ENCODE peak calls at places on chromosomes 5 and 9, in seven cellular contexts. U is PC-3, W is AG09309, Q is GM12865, C is bronchial epithelial cell, B is cardiac muscle cell, A is spleen. R is an unnamed sample.

GRCh38 chr5:181248277-181248676 is 4.6 kb upstream of the RACK1 start:
- DNase-seq in W (no peak), C (no peak), A (no peak), B (no peak), Q (peak), U (no peak), R (no peak)

GRCh38 chr5:99104538-99105132 is 175.8 kb upstream of the CHD1 start:
- DNase-seq in A (no peak), Q (peak), W (no peak), B (peak), C (peak), U (peak), R (peak)

GRCh38 chr9:109843651-109844050 is 63.7 kb downstream of the PALM2AKAP2 start:
- DNase-seq in C (no peak), W (no peak), U (no peak), Q (no peak), B (peak), A (no peak), R (no peak)

GRCh38 chr9:136307215-136307750 is 3.4 kb upstream of the CCDC187 start:
- DNase-seq in W (no peak), A (no peak), B (no peak), Q (no peak), U (no peak), C (no peak), R (peak)

GRCh38 chr9:16744386-16744785 is 126.1 kb downstream of the BNC2 start:
- DNase-seq in A (no peak), W (no peak), U (peak), Q (no peak), C (no peak), B (no peak), R (peak)

GRCh38 chr9:129343697-129344375 is 165.8 kb upstream of the IER5L start:
- DNase-seq in W (no peak), C (no peak), Q (no peak), B (no peak), A (peak), U (no peak), R (peak)

GRCh38 chr5:149831492-149831891 is 101.4 kb downstream of the PPARGC1B start:
- DNase-seq in A (peak), U (no peak), Q (peak), B (no peak), W (no peak), C (peak), R (peak)

GRCh38 chr5:113270081-113270480 is 164.7 kb downstream of the TSSK1B start:
- DNase-seq in C (no peak), B (no peak), W (no peak), A (no peak), Q (no peak), U (no peak), R (no peak)

GRCh38 chr5:93191016-93191415 is 390.0 kb downstream of the NR2F1-AS1 start:
- DNase-seq in U (no peak), A (no peak), B (no peak), C (no peak), W (no peak), Q (no peak), R (no peak)

GRCh38 chr9:72203205-72203803 is 54.1 kb downstream of the GDA start:
- DNase-seq in B (peak), W (peak), A (no peak), U (peak), Q (peak), C (peak), R (peak)

GRCh38 chr9:78860806-78861475 is 564.0 kb downstream of the PSAT1 start:
- DNase-seq in W (peak), B (no peak), C (peak), Q (no peak), A (no peak), U (peak), R (peak)

GRCh38 chr5:138702166-138702826 is 50.9 kb upstream of the CTNNA1 start:
- DNase-seq in C (no peak), U (no peak), W (no peak), A (no peak), B (no peak), Q (no peak), R (no peak)

GRCh38 chr5:51018423-51018822 is 352.0 kb downstream of the PARP8 start:
- DNase-seq in C (no peak), A (no peak), U (no peak), Q (no peak), W (no peak), B (no peak), R (no peak)

GRCh38 chr9:132878695-132879064 is at the start of gene SPACA9:
- DNase-seq in W (no peak), B (peak), Q (peak), A (peak), C (no peak), U (peak), R (peak)

GRCh38 chr5:127696688-127697087 is 6.5 kb upstream of the CCDC192 start:
- DNase-seq in Q (no peak), A (no peak), B (no peak), C (no peak), W (peak), U (peak), R (peak)

GRCh38 chr9:120080781-120081180 is 499.2 kb downstream of the CDK5RAP2 start:
- DNase-seq in W (no peak), C (no peak), B (no peak), U (no peak), A (no peak), Q (no peak), R (no peak)

GRCh38 chr5:137975208-137975607 is 57.7 kb downstream of the FAM13B start:
- DNase-seq in U (no peak), A (no peak), Q (no peak), B (no peak), W (no peak), C (no peak), R (no peak)

GRCh38 chr9:136692190-136693134 is 5.2 kb upstream of the AGPAT2 start:
- DNase-seq in A (no peak), Q (no peak), W (no peak), C (no peak), U (no peak), B (no peak), R (no peak)

GRCh38 chr5:15350614-15351013 is 149.4 kb upstream of the FBXL7 start:
- DNase-seq in C (no peak), B (no peak), A (no peak), W (no peak), Q (no peak), U (no peak), R (no peak)

GRCh38 chr5:140295414-140295813 is 7.5 kb downstream of the PFDN1 start:
- DNase-seq in A (no peak), W (peak), B (peak), U (peak), Q (peak), C (peak), R (peak)

GRCh38 chr5:148540636-148541035 is 113.7 kb downstream of the HTR4 start:
- DNase-seq in C (no peak), U (no peak), W (no peak), A (no peak), B (no peak), Q (no peak), R (no peak)

GRCh38 chr5:149094996-149095395 is 32.1 kb upstream of the SH3TC2 start:
- DNase-seq in B (no peak), A (no peak), U (peak), Q (no peak), W (no peak), C (peak), R (no peak)

GRCh38 chr5:91397791-91398190 is 14.7 kb upstream of the ARRDC3 start:
- DNase-seq in Q (no peak), B (no peak), U (no peak), A (no peak), C (no peak), W (no peak), R (no peak)

GRCh38 chr9:3271581-3271980 is 254.2 kb downstream of the RFX3 start:
- DNase-seq in C (no peak), U (no peak), Q (no peak), W (no peak), B (no peak), A (no peak), R (no peak)

GRCh38 chr5:144183254-144183889 is 12.7 kb downstream of the KCTD16 start:
- DNase-seq in B (peak), C (peak), W (no peak), A (no peak), Q (peak), U (peak), R (peak)

GRCh38 chr9:114046876-114047275 is 31.2 kb downstream of the AMBP start:
- DNase-seq in Q (no peak), B (no peak), U (peak), W (peak), A (no peak), C (peak), R (peak)

GRCh38 chr5:16312786-16313185 is 133.2 kb upstream of the MARCHF11 start:
- DNase-seq in W (no peak), U (no peak), A (no peak), Q (no peak), C (no peak), B (no peak), R (no peak)

GRCh38 chr5:1006656-1007071 is 1.9 kb upstream of the NKD2 start:
- DNase-seq in C (no peak), W (no peak), Q (no peak), A (peak), B (no peak), U (no peak), R (no peak)

GRCh38 chr9:134685784-134686183 is 44.2 kb downstream of the COL5A1 start:
- DNase-seq in C (no peak), W (no peak), Q (no peak), A (no peak), U (no peak), B (no peak), R (no peak)

GRCh38 chr5:176352116-176352878 is 9.3 kb downstream of the KIAA1191 start:
- DNase-seq in C (no peak), B (no peak), Q (peak), A (no peak), U (no peak), W (no peak), R (no peak)

GRCh38 chr5:38715671-38716070 is 130.1 kb upstream of the OSMR start:
- DNase-seq in Q (no peak), W (no peak), B (no peak), C (no peak), A (no peak), U (no peak), R (peak)

GRCh38 chr5:113099822-113100221 is 123.2 kb downstream of the DCP2 start:
- DNase-seq in U (no peak), W (no peak), A (no peak), B (no peak), Q (no peak), C (no peak), R (no peak)

GRCh38 chr9:91034976-91035824 is 233.6 kb downstream of the SYK start:
- DNase-seq in B (no peak), C (no peak), Q (peak), U (no peak), A (no peak), W (no peak), R (no peak)

GRCh38 chr5:61942462-61943049 is 363.4 kb upstream of the KIF2A start:
- DNase-seq in B (no peak), C (no peak), U (no peak), W (no peak), A (no peak), Q (no peak), R (no peak)

GRCh38 chr5:151040211-151040747 is 19.9 kb downstream of the GPX3 start:
- DNase-seq in B (no peak), W (no peak), A (peak), C (peak), U (peak), Q (no peak), R (peak)

GRCh38 chr5:34017254-34017653 is 9.4 kb upstream of the AMACR start:
- DNase-seq in B (no peak), C (no peak), W (no peak), Q (no peak), A (no peak), U (no peak), R (no peak)

GRCh38 chr5:34016750-34017149 is 8.9 kb upstream of the AMACR start:
- DNase-seq in W (no peak), B (no peak), Q (no peak), U (no peak), C (peak), A (no peak), R (no peak)

GRCh38 chr5:34014614-34015013 is 6.8 kb upstream of the AMACR start:
- DNase-seq in U (no peak), W (no peak), A (no peak), B (no peak), C (no peak), Q (no peak), R (no peak)

GRCh38 chr5:34015120-34015807 is 7.4 kb upstream of the AMACR start:
- DNase-seq in U (no peak), W (no peak), B (no peak), C (no peak), A (no peak), Q (peak), R (no peak)

GRCh38 chr5:34016243-34016642 is 8.4 kb upstream of the AMACR start:
- DNase-seq in Q (no peak), W (no peak), U (no peak), B (no peak), C (no peak), A (no peak), R (no peak)
- TF ChIP-seq CTCF in Q (no peak), W (no peak), U (no peak), B (no peak), C (no peak), A (no peak), R (no peak)

DNA sequence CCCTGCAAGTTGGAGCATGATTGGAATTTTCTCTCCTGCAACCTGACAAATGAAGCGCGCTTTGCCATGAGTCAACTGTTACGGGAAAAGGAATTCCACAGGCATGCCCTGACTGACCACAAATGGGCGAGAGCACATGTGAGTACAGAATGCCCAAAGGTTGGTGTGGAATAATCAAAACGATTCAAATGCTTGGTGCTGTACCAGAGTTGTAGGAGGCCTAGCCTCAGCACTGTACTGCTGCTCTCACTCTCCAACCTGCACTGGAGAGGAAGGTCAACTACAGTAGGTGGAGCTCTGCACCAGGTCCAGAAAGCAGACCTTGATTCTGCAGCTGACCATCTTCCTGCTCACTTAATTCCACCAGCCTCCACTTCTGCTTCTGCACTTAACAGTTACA is 406.9 kb upstream of the ACTBL2 start:
- DNase-seq in Q (peak), B (peak), C (peak), U (peak), W (peak), A (no peak), R (peak)
- TF ChIP-seq CTCF in Q (no peak), B (peak), C (peak), U (peak), W (peak), A (peak), R (peak)

DNA sequence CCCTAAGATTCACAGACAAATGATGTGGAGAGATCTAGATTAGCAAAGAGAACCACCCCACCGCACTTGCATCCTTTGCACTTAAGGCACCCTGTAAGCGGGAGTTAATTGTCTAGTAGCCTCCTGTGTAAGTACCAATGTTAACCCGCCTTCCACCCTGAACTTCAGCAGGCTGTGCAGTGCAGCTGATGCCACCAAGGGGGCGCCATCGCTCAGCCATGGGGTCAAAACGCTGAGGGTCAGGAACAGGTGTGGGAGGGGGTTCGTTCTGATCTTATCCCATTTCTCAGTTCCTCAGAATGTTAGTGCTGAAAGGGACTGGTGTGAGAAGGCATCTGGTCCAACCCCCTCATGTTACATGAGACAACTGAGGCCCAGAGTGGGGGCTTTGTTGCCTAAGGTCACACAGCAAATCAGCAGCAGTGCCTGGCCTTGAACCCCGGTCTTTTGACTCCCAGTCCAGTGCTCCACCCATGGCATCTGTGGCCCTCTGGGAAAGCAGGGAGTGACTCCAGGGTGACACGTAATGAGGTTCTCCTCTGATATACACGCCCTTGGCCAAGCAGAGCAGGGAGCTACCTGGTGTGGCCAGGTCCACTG is 57.3 kb downstream of the CYFIP2 start:
- DNase-seq in B (no peak), A (no peak), U (no peak), Q (no peak), W (no peak), C (no peak), R (no peak)
- TF ChIP-seq CTCF in B (peak), A (no peak), U (peak), Q (peak), W (peak), C (no peak), R (peak)

DNA sequence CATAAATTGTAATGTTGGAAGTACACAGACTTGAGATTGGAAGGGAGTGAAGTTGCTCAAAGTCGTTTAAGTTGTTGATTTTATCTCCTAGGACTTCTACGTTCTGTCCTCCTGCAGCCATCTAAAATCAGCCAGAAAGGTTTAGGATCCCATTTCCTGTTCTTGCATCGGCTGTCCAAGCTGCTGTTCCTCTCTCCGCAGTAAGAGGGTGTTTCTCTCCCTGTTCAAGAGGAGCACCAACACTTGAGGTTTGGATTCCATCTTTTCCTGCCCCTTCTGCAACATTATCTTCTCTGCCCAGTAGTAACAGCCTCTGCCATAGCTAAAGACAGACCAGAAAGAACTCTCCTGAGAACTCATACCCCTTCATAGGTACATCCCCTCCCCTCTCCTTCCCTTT is 373.4 kb downstream of the GADD45G start:
- DNase-seq in A (no peak), W (no peak), U (peak), B (peak), C (peak), Q (no peak), R (no peak)
- TF ChIP-seq CTCF in A (peak), W (no peak), U (peak), B (peak), C (peak), Q (no peak), R (peak)

DNA sequence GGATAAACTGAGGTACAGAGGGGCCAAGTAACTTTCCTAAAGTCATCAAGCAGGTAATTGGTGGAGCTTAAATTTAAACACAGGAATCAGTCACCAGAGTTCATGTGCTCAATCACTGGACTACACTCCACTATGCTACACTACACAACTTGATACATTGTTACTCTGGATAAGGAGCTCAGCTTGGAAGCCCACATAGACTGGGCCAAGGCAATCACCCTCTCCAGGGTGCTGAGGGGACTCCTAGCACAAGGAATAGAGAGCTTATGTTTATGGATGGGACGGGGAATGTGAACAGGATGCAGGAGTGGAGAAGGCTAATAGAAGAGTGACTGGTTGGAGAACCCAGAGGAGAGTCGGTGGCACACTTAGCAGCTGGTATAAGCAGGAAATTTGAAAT is 113.5 kb upstream of the NFIB start:
- DNase-seq in Q (no peak), W (no peak), A (no peak), C (no peak), U (no peak), B (no peak), R (no peak)
- TF ChIP-seq CTCF in Q (no peak), W (no peak), A (no peak), C (no peak), U (no peak), B (no peak), R (no peak)

DNA sequence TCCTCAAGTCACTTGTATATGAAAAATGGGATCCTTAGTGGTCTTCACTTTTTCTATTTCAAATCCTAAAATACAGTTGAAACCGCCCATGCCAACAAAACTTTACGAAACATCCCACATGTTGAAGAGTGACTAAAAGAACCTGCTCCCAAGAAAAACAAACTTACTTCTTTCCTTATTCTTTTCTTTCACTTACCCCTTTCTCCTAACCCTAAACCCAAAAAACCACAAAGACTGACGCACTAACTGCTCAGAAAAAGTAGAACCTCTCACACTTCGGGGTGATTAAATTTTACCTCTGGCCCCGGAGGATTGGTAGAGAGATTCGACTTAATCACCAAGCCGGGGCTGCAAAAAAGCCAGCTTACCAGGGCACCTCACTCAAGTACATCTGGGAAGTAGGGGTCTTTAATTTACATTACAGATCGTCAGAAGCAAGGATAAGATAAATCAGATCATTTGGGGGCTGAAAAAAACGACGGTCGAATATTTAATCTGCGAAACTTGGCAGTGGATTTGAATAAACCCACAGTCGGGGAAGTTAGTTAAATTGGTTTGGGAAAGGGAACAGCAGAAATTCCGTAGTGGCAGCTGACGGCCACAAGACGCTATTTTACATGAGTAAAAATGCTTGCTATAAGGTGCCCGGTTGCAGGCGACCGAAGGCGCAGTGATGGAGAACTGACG is 1.3 kb downstream of the CDO1 start:
- DNase-seq in C (no peak), B (peak), W (no peak), U (no peak), Q (no peak), A (no peak), R (peak)
- TF ChIP-seq CTCF in C (no peak), B (no peak), W (no peak), U (no peak), Q (no peak), A (no peak), R (no peak)